ENCODE peak calls at places on chromosomes 4 and X, in five cellular contexts. H, P, V, D and O are unnamed samples.

GRCh38 chr4:122980860-122981259 is 58.5 kb upstream of the NUDT6 start:
- DNase-seq in H (no peak), P (no peak), V (no peak), D (no peak), O (no peak)

GRCh38 chrX:776529-777230 is 146.1 kb downstream of the SHOX start:
- DNase-seq in H (no peak), P (no peak), V (no peak), D (no peak), O (no peak)

GRCh38 chr4:31983246-31983645 is 1263.1 kb downstream of the PCDH7 start:
- DNase-seq in H (no peak), P (no peak), V (no peak), D (no peak), O (no peak)

GRCh38 chr4:6277139-6277802 is 7.6 kb downstream of the WFS1 start:
- DNase-seq in H (no peak), P (no peak), V (no peak), D (no peak), O (no peak)

GRCh38 chr4:86685401-86685800 is 91.3 kb downstream of the PTPN13 start:
- DNase-seq in H (no peak), P (no peak), V (peak; percentile 5), D (no peak), O (no peak)

GRCh38 chrX:48508400-48509244 is at the start of gene PORCN:
- DNase-seq in H (peak; percentile 91), P (peak; percentile 84), V (no peak), D (no peak), O (peak; percentile 69)

GRCh38 chrX:42093756-42094155 is 170.4 kb upstream of the CASK start:
- DNase-seq in H (no peak), P (no peak), V (peak; percentile 13), D (no peak), O (no peak)

GRCh38 chr4:80173387-80173786 is 23.9 kb upstream of the PRDM8 start:
- DNase-seq in H (no peak), P (no peak), V (peak; percentile 84), D (peak; percentile 23), O (peak; percentile 39)

GRCh38 chrX:54358424-54359211 is 772 bp upstream of the WNK3 start:
- DNase-seq in H (no peak), P (peak; percentile 32), V (peak; percentile 63), D (no peak), O (peak; percentile 4)

GRCh38 chrX:72128881-72129280 is 2.8 kb downstream of the RTL5 start:
- DNase-seq in H (no peak), P (no peak), V (no peak), D (no peak), O (no peak)

GRCh38 chr4:15084780-15085179 is 82.5 kb downstream of the CPEB2 start:
- DNase-seq in H (no peak), P (no peak), V (no peak), D (no peak), O (no peak)

GRCh38 chrX:40908857-40909475 is 173.6 kb upstream of the MED14 start:
- DNase-seq in H (no peak), P (no peak), V (peak; percentile 83), D (no peak), O (no peak)

GRCh38 chr4:174189392-174190029 is 94.0 kb downstream of the FBXO8 start:
- DNase-seq in H (no peak), P (no peak), V (no peak), D (no peak), O (no peak)

GRCh38 chr4:95285797-95286196 is 263.0 kb downstream of the UNC5C start:
- DNase-seq in H (no peak), P (no peak), V (no peak), D (no peak), O (no peak)

GRCh38 chr4:100547541-100548208 is 29.9 kb upstream of the EMCN start:
- DNase-seq in H (no peak), P (no peak), V (no peak), D (no peak), O (no peak)

GRCh38 chr4:147102596-147102995 is 156.9 kb upstream of the TTC29 start:
- DNase-seq in H (no peak), P (no peak), V (no peak), D (no peak), O (no peak)

GRCh38 chr4:173935622-173936405 is 347.7 kb downstream of the FBXO8 start:
- DNase-seq in H (no peak), P (no peak), V (peak; percentile 13), D (no peak), O (no peak)

GRCh38 chr4:5051210-5051691 is at the start of gene STK32B:
- DNase-seq in H (no peak), P (peak; percentile 43), V (peak; percentile 75), D (no peak), O (no peak)

GRCh38 chr4:336099-336892 is 1.3 kb upstream of the ZNF141 start:
- DNase-seq in H (no peak), P (peak; percentile 31), V (no peak), D (no peak), O (no peak)

GRCh38 chr4:113383111-113383785 is 333.8 kb downstream of the ANK2 start:
- DNase-seq in H (no peak), P (no peak), V (peak; percentile 82), D (no peak), O (no peak)

GRCh38 chr4:11228575-11228974 is 200.1 kb downstream of the HS3ST1 start:
- DNase-seq in H (no peak), P (no peak), V (no peak), D (no peak), O (no peak)

GRCh38 chrX:154991039-154991438 is 31.5 kb downstream of the F8 start:
- DNase-seq in H (no peak), P (no peak), V (no peak), D (no peak), O (no peak)

GRCh38 chr4:39655206-39655605 is 16.5 kb upstream of the SMIM14 start:
- DNase-seq in H (no peak), P (no peak), V (no peak), D (no peak), O (no peak)

GRCh38 chr4:24003926-24004325 is 114.1 kb upstream of the PPARGC1A start:
- DNase-seq in H (no peak), P (no peak), V (peak; percentile 35), D (no peak), O (no peak)

GRCh38 chr4:10117424-10118354 is 1.1 kb upstream of the WDR1 start:
- DNase-seq in H (peak; percentile 63), P (peak; percentile 63), V (no peak), D (no peak), O (no peak)

GRCh38 chr4:123250843-123251242 is 145.8 kb upstream of the SPRY1 start:
- DNase-seq in H (peak; percentile 12), P (no peak), V (peak; percentile 60), D (no peak), O (no peak)

GRCh38 chr4:119053245-119053644 is 82.4 kb upstream of the MYOZ2 start:
- DNase-seq in H (no peak), P (no peak), V (no peak), D (no peak), O (no peak)

GRCh38 chrX:97367149-97367548 is 483.4 kb downstream of the RPA4 start:
- DNase-seq in H (no peak), P (no peak), V (peak; percentile 42), D (no peak), O (no peak)

GRCh38 chr4:5922556-5922955 is 29.7 kb upstream of the CRMP1 start:
- DNase-seq in H (no peak), P (no peak), V (no peak), D (no peak), O (no peak)

GRCh38 chrX:45849261-45849660 is 648.6 kb upstream of the DIPK2B start:
- DNase-seq in H (no peak), P (no peak), V (peak; percentile 89), D (peak; percentile 75), O (no peak)

GRCh38 chrX:45852884-45853283 is 652.2 kb upstream of the DIPK2B start:
- DNase-seq in H (no peak), P (no peak), V (peak; percentile 33), D (no peak), O (no peak)

GRCh38 chrX:45850197-45850774 is 649.6 kb upstream of the DIPK2B start:
- DNase-seq in H (no peak), P (peak; percentile 26), V (peak; percentile 18), D (no peak), O (no peak)

GRCh38 chrX:45850775-45851433 is 650.2 kb upstream of the DIPK2B start:
- DNase-seq in H (no peak), P (peak; percentile 38), V (peak; percentile 25), D (no peak), O (no peak)

GRCh38 chrX:45851434-45851991 is 650.8 kb upstream of the DIPK2B start:
- DNase-seq in H (no peak), P (peak; percentile 48), V (no peak), D (peak; percentile 52), O (no peak)
- H3K4me3 ChIP-seq in H (no peak overlapping the region), P (peak overlapping the region; percentile 64), V (peak overlapping the region; percentile 95), D (peak overlapping the region; percentile 81), O (peak overlapping the region; percentile 62)

DNA sequence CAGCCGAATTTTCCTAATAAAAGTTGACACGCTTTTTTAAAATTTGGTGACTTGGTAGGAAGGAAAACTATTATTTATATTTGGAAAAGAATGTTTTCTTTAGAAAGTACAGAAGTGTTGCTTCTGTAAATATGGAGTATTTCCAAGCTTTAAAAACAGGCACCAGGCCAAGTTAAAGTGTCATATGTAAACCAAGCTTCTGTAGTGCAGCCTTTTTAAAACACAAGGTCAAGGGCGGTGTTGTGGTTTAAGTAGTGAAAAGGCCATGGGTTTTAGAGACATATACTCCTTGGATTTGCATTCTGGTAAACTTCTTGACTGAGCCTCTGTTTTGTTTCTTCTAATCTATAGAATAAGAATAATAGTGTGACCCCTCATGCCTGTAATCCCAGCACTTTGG is 62.8 kb downstream of the TRIM2 start:
- DNase-seq in H (no peak), P (peak; percentile 46), V (peak; percentile 34), D (no peak), O (no peak)
- H3K27ac ChIP-seq in H (no peak overlapping the region), P (peak overlapping the region; percentile 49), V (no peak overlapping the region), D (no peak overlapping the region), O (no peak overlapping the region)

GRCh38 chr4:168831919-168832745 is 177.9 kb downstream of the CBR4 start:
- DNase-seq in H (peak; percentile 81), P (peak; percentile 84), V (peak; percentile 61), D (no peak), O (peak; percentile 15)

GRCh38 chr4:168832746-168833575 is 177.1 kb downstream of the CBR4 start:
- DNase-seq in H (no peak), P (peak; percentile 41), V (no peak), D (no peak), O (no peak)

GRCh38 chr4:168826620-168827019 is 183.4 kb downstream of the CBR4 start:
- DNase-seq in H (no peak), P (no peak), V (no peak), D (no peak), O (no peak)

GRCh38 chr4:168831585-168831918 is 178.5 kb downstream of the CBR4 start:
- DNase-seq in H (no peak), P (peak; percentile 33), V (no peak), D (no peak), O (no peak)

GRCh38 chr4:168830777-168831512 is 179.1 kb downstream of the CBR4 start:
- DNase-seq in H (peak; percentile 64), P (no peak), V (no peak), D (no peak), O (no peak)
- H3K4me3 ChIP-seq in H (peak overlapping the region; percentile 73), P (no peak overlapping the region), V (peak overlapping the region; percentile 81), D (peak overlapping the region; percentile 82), O (no peak overlapping the region)

DNA sequence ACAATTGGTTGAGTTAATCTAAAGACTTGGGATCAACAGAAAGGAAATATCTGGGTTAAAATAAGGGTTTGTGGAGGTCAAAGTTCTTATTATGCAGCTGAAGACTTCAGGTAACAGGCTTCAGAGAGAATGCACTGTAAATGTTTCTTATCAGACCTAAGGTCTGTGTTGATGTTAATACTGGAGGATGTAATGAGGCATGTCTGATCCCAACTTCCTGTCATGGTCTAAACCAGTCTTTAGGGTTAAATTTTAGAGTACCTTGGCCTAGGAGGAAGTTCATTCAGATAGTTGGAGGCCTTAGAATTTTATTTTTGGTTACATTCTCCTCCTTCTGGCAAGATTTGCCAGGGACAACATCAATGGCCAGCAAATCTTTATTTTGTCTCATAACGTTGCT is 72.1 kb upstream of the GC start:
- DNase-seq in H (no peak), P (no peak), V (no peak), D (no peak), O (no peak)
- H3K27ac ChIP-seq in H (no peak overlapping the region), P (no peak overlapping the region), V (no peak overlapping the region), D (no peak overlapping the region), O (no peak overlapping the region)